ENCODE peak calls at places on chromosomes 13 and 19, in seven cellular contexts. One of them, this sample, is unnamed. For H3K27me3, the result is how much of the 10 kb centered on the place peaks cover.

GRCh38 chr13:105642511-105642958 is 892.9 kb downstream of the EFNB2 start:
- DNase-seq in H9: no peak
- DNase-seq in H1: no peak
- DNase-seq in neuronal stem cell: no peak
- DNase-seq in trophoblast cell: peak
- DNase-seq in IMR-90: peak
- DNase-seq in mesendoderm: no peak
- DNase-seq in this sample: peak

GRCh38 chr19:33777351-33777750 is 19.3 kb upstream of the KCTD15 start:
- DNase-seq in H9: no peak
- DNase-seq in trophoblast cell: no peak
- DNase-seq in H1: no peak
- DNase-seq in IMR-90: no peak
- DNase-seq in mesendoderm: no peak
- DNase-seq in neuronal stem cell: no peak
- DNase-seq in this sample: no peak

GRCh38 chr13:114045113-114045735 is 71.3 kb upstream of the C13orf46 start:
- DNase-seq in neuronal stem cell: no peak
- DNase-seq in trophoblast cell: no peak
- DNase-seq in IMR-90: no peak
- DNase-seq in H9: no peak
- DNase-seq in H1: no peak
- DNase-seq in mesendoderm: no peak
- DNase-seq in this sample: no peak

GRCh38 chr19:39308531-39309304 is 11.9 kb downstream of the LRFN1 start:
- DNase-seq in IMR-90: no peak
- DNase-seq in mesendoderm: peak
- DNase-seq in H9: peak
- DNase-seq in neuronal stem cell: no peak
- DNase-seq in H1: peak
- DNase-seq in trophoblast cell: no peak
- DNase-seq in this sample: no peak

GRCh38 chr13:88840085-88840484 is 1168.9 kb downstream of the SLITRK5 start:
- DNase-seq in H9: no peak
- DNase-seq in H1: no peak
- DNase-seq in trophoblast cell: no peak
- DNase-seq in neuronal stem cell: no peak
- DNase-seq in IMR-90: no peak
- DNase-seq in mesendoderm: no peak
- DNase-seq in this sample: no peak

GRCh38 chr19:11061951-11062350 is 27.3 kb upstream of the LDLR start:
- DNase-seq in H9: no peak
- DNase-seq in trophoblast cell: no peak
- DNase-seq in mesendoderm: no peak
- DNase-seq in IMR-90: no peak
- DNase-seq in H1: no peak
- DNase-seq in neuronal stem cell: no peak
- DNase-seq in this sample: no peak

GRCh38 chr13:30864352-30865130 is 41.5 kb upstream of the MEDAG start:
- DNase-seq in H9: no peak
- DNase-seq in trophoblast cell: peak
- DNase-seq in neuronal stem cell: no peak
- DNase-seq in H1: no peak
- DNase-seq in IMR-90: peak
- DNase-seq in mesendoderm: peak
- DNase-seq in this sample: peak

GRCh38 chr13:27678306-27679040 is 56.8 kb downstream of the POLR1D start:
- DNase-seq in H1: no peak
- DNase-seq in H9: peak
- DNase-seq in trophoblast cell: peak
- DNase-seq in IMR-90: peak
- DNase-seq in mesendoderm: no peak
- DNase-seq in neuronal stem cell: no peak
- DNase-seq in this sample: no peak

GRCh38 chr19:3008994-3009393 is 20.1 kb downstream of the TLE2 start:
- DNase-seq in neuronal stem cell: no peak
- DNase-seq in mesendoderm: no peak
- DNase-seq in IMR-90: no peak
- DNase-seq in H9: no peak
- DNase-seq in H1: no peak
- DNase-seq in trophoblast cell: no peak
- DNase-seq in this sample: no peak

GRCh38 chr19:19871932-19872331 is 6.2 kb downstream of the ZNF253 start:
- DNase-seq in H1: no peak
- DNase-seq in H9: no peak
- DNase-seq in trophoblast cell: no peak
- DNase-seq in neuronal stem cell: no peak
- DNase-seq in mesendoderm: no peak
- DNase-seq in IMR-90: no peak
- DNase-seq in this sample: no peak

GRCh38 chr13:114065926-114066774 is 66.3 kb downstream of the RASA3 start:
- DNase-seq in H9: no peak
- DNase-seq in neuronal stem cell: no peak
- DNase-seq in trophoblast cell: no peak
- DNase-seq in IMR-90: no peak
- DNase-seq in H1: no peak
- DNase-seq in mesendoderm: no peak
- DNase-seq in this sample: no peak

GRCh38 chr13:42970824-42971669 is 21.0 kb downstream of the EPSTI1 start:
- DNase-seq in neuronal stem cell: peak
- DNase-seq in trophoblast cell: peak
- DNase-seq in H1: no peak
- DNase-seq in H9: peak
- DNase-seq in mesendoderm: peak
- DNase-seq in IMR-90: peak
- DNase-seq in this sample: peak

GRCh38 chr19:16208064-16208759 is 10.5 kb downstream of the AP1M1 start:
- DNase-seq in IMR-90: no peak
- DNase-seq in neuronal stem cell: no peak
- DNase-seq in H1: no peak
- DNase-seq in mesendoderm: no peak
- DNase-seq in trophoblast cell: no peak
- DNase-seq in H9: no peak
- DNase-seq in this sample: no peak

GRCh38 chr13:111630411-111630810 is 310.0 kb downstream of the TEX29 start:
- DNase-seq in mesendoderm: peak
- DNase-seq in H9: peak
- DNase-seq in IMR-90: no peak
- DNase-seq in neuronal stem cell: no peak
- DNase-seq in trophoblast cell: no peak
- DNase-seq in H1: no peak
- DNase-seq in this sample: no peak

GRCh38 chr13:111627596-111627995 is 307.2 kb downstream of the TEX29 start:
- DNase-seq in IMR-90: no peak
- DNase-seq in H1: no peak
- DNase-seq in trophoblast cell: no peak
- DNase-seq in neuronal stem cell: no peak
- DNase-seq in mesendoderm: no peak
- DNase-seq in H9: peak
- DNase-seq in this sample: no peak

GRCh38 chr13:111629933-111630332 is 309.5 kb downstream of the TEX29 start:
- DNase-seq in trophoblast cell: no peak
- DNase-seq in H9: peak
- DNase-seq in H1: no peak
- DNase-seq in IMR-90: no peak
- DNase-seq in neuronal stem cell: no peak
- DNase-seq in mesendoderm: no peak
- DNase-seq in this sample: no peak

GRCh38 chr13:111629016-111629415 is 308.6 kb downstream of the TEX29 start:
- DNase-seq in neuronal stem cell: no peak
- DNase-seq in H9: peak
- DNase-seq in IMR-90: no peak
- DNase-seq in mesendoderm: no peak
- DNase-seq in H1: no peak
- DNase-seq in trophoblast cell: no peak
- DNase-seq in this sample: no peak

GRCh38 chr13:111629457-111629856 is 309.0 kb downstream of the TEX29 start:
- DNase-seq in H9: peak
- DNase-seq in neuronal stem cell: no peak
- DNase-seq in H1: no peak
- DNase-seq in trophoblast cell: no peak
- DNase-seq in IMR-90: no peak
- DNase-seq in mesendoderm: no peak
- DNase-seq in this sample: no peak
- H4K8ac ChIP-seq in H9: no peak
- H4K8ac ChIP-seq in neuronal stem cell: no peak
- H4K8ac ChIP-seq in H1: no peak
- H4K8ac ChIP-seq in trophoblast cell: no peak
- H4K8ac ChIP-seq in IMR-90: no peak
- H4K8ac ChIP-seq in mesendoderm: no peak
- H4K8ac ChIP-seq in this sample: no peak

GRCh38 chr13:90979059-90979458 is 368.4 kb upstream of the MIR17HG start:
- DNase-seq in neuronal stem cell: no peak
- DNase-seq in H9: no peak
- DNase-seq in IMR-90: no peak
- DNase-seq in H1: no peak
- DNase-seq in trophoblast cell: no peak
- DNase-seq in mesendoderm: no peak
- DNase-seq in this sample: peak
- H3K27me3 ChIP-seq in neuronal stem cell: under half
- H3K27me3 ChIP-seq in H9: under half
- H3K27me3 ChIP-seq in IMR-90: under half
- H3K27me3 ChIP-seq in H1: under half
- H3K27me3 ChIP-seq in trophoblast cell: under half
- H3K27me3 ChIP-seq in mesendoderm: under half
- H3K27me3 ChIP-seq in this sample: under half

DNA sequence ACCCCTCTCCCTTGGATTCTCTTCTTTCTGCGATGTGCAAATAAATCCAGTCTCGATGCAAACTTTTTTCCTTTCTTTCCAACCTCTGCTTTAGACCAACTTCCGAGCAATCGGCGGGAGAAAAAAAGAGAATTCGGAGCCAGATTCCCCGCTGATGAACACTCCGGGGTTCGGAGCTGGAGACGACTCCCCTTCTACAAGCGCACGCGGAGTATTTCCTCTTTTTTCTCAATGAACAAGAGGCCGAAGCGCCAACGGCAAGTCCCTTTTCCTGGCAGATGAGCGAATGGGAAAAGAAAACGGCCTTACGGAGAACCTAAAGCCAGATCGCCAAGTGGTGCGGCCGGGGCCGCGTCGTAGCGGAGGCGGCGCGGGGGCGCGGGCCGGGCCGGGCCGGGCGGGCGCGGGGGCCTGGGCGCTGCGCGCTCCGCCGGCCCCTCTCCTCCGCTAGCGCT is 256 bp downstream of the SPRY2 start:
- DNase-seq in H1: no peak
- DNase-seq in mesendoderm: no peak
- DNase-seq in H9: no peak
- DNase-seq in neuronal stem cell: no peak
- DNase-seq in IMR-90: peak
- DNase-seq in trophoblast cell: peak
- DNase-seq in this sample: peak
- H4K8ac ChIP-seq in H1: peak
- H4K8ac ChIP-seq in mesendoderm: peak
- H4K8ac ChIP-seq in H9: no peak
- H4K8ac ChIP-seq in neuronal stem cell: no peak
- H4K8ac ChIP-seq in IMR-90: peak
- H4K8ac ChIP-seq in trophoblast cell: peak
- H4K8ac ChIP-seq in this sample: peak

DNA sequence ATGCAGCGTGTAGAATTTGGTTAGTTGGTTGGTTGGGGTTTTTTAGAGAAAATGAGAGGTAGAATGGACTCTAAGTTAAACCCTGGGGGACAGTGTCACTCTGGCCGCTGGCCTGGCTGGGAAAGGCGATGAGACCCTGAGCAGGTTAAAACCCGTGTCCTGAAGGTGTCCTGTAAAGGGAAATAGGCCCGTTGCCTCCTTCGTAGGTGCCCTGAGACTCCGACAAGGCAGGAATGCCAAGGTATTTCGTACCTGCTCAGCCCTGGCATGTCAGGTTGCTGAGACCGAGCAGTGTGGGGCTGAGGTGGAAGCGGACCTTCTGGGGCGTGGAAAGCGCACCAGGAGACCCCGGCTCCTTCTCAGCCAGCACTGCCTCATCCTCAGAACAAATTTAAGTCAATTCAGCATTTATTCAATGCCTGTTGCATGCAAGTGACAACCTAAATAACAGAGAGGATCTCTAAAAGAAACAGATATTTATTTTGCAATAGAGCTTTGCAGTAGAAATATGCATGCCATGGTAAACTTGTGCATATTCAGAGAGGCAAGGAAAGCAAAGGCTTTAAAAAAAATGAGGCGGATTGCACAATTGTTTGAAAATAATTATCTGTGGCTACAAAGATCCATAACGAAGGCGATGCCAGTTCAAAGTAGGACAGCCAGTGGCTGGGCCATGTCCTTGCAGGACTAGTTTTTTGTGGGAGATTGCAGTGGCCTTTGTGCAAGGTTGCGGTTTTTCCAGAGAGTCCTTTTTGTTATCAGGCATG is 1.4 kb upstream of the RAB20 start:
- DNase-seq in trophoblast cell: peak
- DNase-seq in neuronal stem cell: no peak
- DNase-seq in H1: no peak
- DNase-seq in H9: no peak
- DNase-seq in IMR-90: no peak
- DNase-seq in mesendoderm: no peak
- DNase-seq in this sample: no peak
- H3K27me3 ChIP-seq in trophoblast cell: under half
- H3K27me3 ChIP-seq in neuronal stem cell: under half
- H3K27me3 ChIP-seq in H1: under half
- H3K27me3 ChIP-seq in H9: under half
- H3K27me3 ChIP-seq in IMR-90: under half
- H3K27me3 ChIP-seq in mesendoderm: under half
- H3K27me3 ChIP-seq in this sample: under half